ENCODE peak calls at places on chromosomes 2 and 18, in five cellular contexts. G is lower lobe of right lung; C is CD4-positive, alpha-beta memory T cell; U is dorsolateral prefrontal cortex; O is MM.1S. W is an unnamed sample.

GRCh38 chr2:232076736-232077135 is 115.2 kb downstream of the DIS3L2 start:
- DNase-seq in G (no peak), C (no peak), U (no peak), O (no peak), W (no peak)

GRCh38 chr2:67516358-67516757 is 119.2 kb downstream of the ETAA1 start:
- DNase-seq in G (no peak), C (no peak), U (no peak), O (no peak), W (no peak)

GRCh38 chr2:128178650-128179460 is 87.9 kb downstream of the UGGT1 start:
- DNase-seq in G (peak; percentile 59), C (peak; percentile 26), U (peak; percentile 70), O (peak; percentile 40), W (peak; percentile 53)

GRCh38 chr2:190184460-190184859 is 121.9 kb upstream of the MSTN start:
- DNase-seq in G (no peak), C (no peak), U (no peak), O (no peak), W (no peak)

GRCh38 chr2:138071720-138072719 is 107.7 kb downstream of the HNMT start:
- DNase-seq in G (no peak), C (no peak), U (no peak), O (no peak), W (no peak)

GRCh38 chr2:241157841-241158545 is 7.7 kb downstream of the PPP1R7 start:
- DNase-seq in G (no peak), C (no peak), U (no peak), O (no peak), W (no peak)

GRCh38 chr2:215422676-215423075 is 13.2 kb downstream of the FN1 start:
- DNase-seq in G (no peak), C (no peak), U (no peak), O (no peak), W (no peak)

GRCh38 chr2:241888641-241889040 is 19.1 kb downstream of the RTP5 start:
- DNase-seq in G (no peak), C (no peak), U (no peak), O (no peak), W (no peak)

GRCh38 chr18:42437646-42438045 is 482.6 kb downstream of the PIK3C3 start:
- DNase-seq in G (no peak), C (no peak), U (peak; percentile 27), O (no peak), W (no peak)

GRCh38 chr2:46700435-46700834 is 215.2 kb downstream of the MCFD2 start:
- DNase-seq in G (no peak), C (no peak), U (no peak), O (no peak), W (no peak)
- H3K4me3 ChIP-seq in G (peak overlapping the region; percentile 76), C (no peak overlapping the region), U (peak overlapping the region; percentile 73), O (peak overlapping the region; percentile 90), W (no peak overlapping the region)

DNA sequence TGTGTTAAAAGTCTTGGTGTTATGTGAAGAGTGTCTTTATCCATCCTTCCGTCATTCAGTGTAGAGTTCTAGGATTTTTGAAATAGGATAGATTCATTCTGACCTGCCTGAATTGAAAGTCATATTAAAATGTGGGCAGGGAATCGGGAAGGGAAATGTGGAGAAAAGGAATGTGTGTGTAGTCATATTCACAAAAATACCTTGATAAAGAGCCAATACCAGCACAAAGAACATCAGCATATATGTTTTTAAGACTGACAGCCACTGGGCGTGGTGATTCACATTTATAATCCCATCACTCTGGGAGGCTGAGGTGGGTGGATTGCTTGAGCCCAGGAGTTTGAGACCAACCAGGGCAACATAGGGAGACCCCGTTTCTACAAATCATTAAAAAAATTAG is 188.1 kb downstream of the CAMKMT start:
- DNase-seq in G (no peak), C (no peak), U (no peak), O (no peak), W (no peak)
- H3K27ac ChIP-seq in G (no peak overlapping the region), C (no peak overlapping the region), U (no peak overlapping the region), O (no peak overlapping the region), W (no peak overlapping the region)

GRCh38 chr18:77872166-77872565 is 622.5 kb downstream of the GALR1 start:
- DNase-seq in G (no peak), C (no peak), U (no peak), O (no peak), W (no peak)

GRCh38 chr18:77866309-77866708 is 616.7 kb downstream of the GALR1 start:
- DNase-seq in G (no peak), C (no peak), U (no peak), O (no peak), W (no peak)

GRCh38 chr18:77865853-77866252 is 616.2 kb downstream of the GALR1 start:
- DNase-seq in G (no peak), C (no peak), U (no peak), O (no peak), W (no peak)

GRCh38 chr18:77870894-77871293 is 621.2 kb downstream of the GALR1 start:
- DNase-seq in G (no peak), C (no peak), U (no peak), O (no peak), W (no peak)

GRCh38 chr18:77870238-77870637 is 620.6 kb downstream of the GALR1 start:
- DNase-seq in G (no peak), C (no peak), U (no peak), O (no peak), W (no peak)
- H3K4me3 ChIP-seq in G (peak overlapping the region; percentile 23), C (no peak overlapping the region), U (no peak overlapping the region), O (no peak overlapping the region), W (no peak overlapping the region)

GRCh38 chr2:172350844-172351480 is 76.4 kb upstream of the ITGA6 start:
- DNase-seq in G (peak; percentile 63), C (no peak), U (peak; percentile 61), O (no peak), W (no peak)
- H3K27ac ChIP-seq in G (no peak overlapping the region), C (no peak overlapping the region), U (no peak overlapping the region), O (no peak overlapping the region), W (no peak overlapping the region)

W was measured in naive thymus-derived CD4-positive, alpha-beta T cell.